ENCODE peak calls at places on chromosomes 13 and 19, in eight cellular contexts. L, R, N, I, X, E, B and F are unnamed samples.

GRCh38 chr19:10565567-10566407 is at the start of gene KRI1:
- DNase-seq in L (peak), R (peak), N (peak), I (peak), X (peak), E (peak), B (peak), F (peak)

GRCh38 chr19:18364826-18365528 is 21.0 kb upstream of the GDF15 start:
- DNase-seq in L (peak), R (no peak), N (no peak), I (peak), X (peak), E (peak), B (no peak), F (peak)

GRCh38 chr13:99406799-99407201 is 94.5 kb upstream of the TM9SF2 start:
- DNase-seq in L (no peak), R (no peak), N (no peak), I (peak), X (no peak), E (no peak), B (no peak), F (no peak)

GRCh38 chr13:68473834-68474326 is 1243.7 kb upstream of the PCDH9 start:
- DNase-seq in L (no peak), R (no peak), N (no peak), I (no peak), X (no peak), E (no peak), B (no peak), F (no peak)

GRCh38 chr19:35220315-35220921 is 8.1 kb downstream of the FAM187B start:
- DNase-seq in L (no peak), R (no peak), N (no peak), I (peak), X (no peak), E (no peak), B (no peak), F (no peak)

GRCh38 chr19:10430505-10431253 is 10.3 kb downstream of the PDE4A start:
- DNase-seq in L (peak), R (no peak), N (no peak), I (no peak), X (no peak), E (no peak), B (no peak), F (no peak)

GRCh38 chr13:31773538-31773937 is 34.2 kb downstream of the RXFP2 start:
- DNase-seq in L (no peak), R (no peak), N (no peak), I (no peak), X (no peak), E (no peak), B (no peak), F (no peak)

GRCh38 chr13:31044658-31045620 is 112.5 kb downstream of the TEX26 start:
- DNase-seq in L (no peak), R (no peak), N (no peak), I (no peak), X (no peak), E (no peak), B (peak), F (no peak)

GRCh38 chr19:49801966-49802661 is 11.0 kb downstream of the FUZ start:
- DNase-seq in L (peak), R (peak), N (no peak), I (no peak), X (peak), E (no peak), B (no peak), F (peak)

GRCh38 chr13:20340759-20341161 is 108.6 kb upstream of the GJB6 start:
- DNase-seq in L (no peak), R (no peak), N (no peak), I (no peak), X (no peak), E (no peak), B (no peak), F (peak)

GRCh38 chr19:5204212-5204611 is 136.4 kb downstream of the PTPRS start:
- DNase-seq in L (no peak), R (no peak), N (no peak), I (no peak), X (no peak), E (no peak), B (no peak), F (no peak)

GRCh38 chr19:33904681-33905080 is 108.0 kb downstream of the KCTD15 start:
- DNase-seq in L (no peak), R (no peak), N (no peak), I (no peak), X (peak), E (no peak), B (no peak), F (no peak)

GRCh38 chr19:10422846-10423245 is 2.5 kb downstream of the PDE4A start:
- DNase-seq in L (no peak), R (no peak), N (no peak), I (no peak), X (no peak), E (no peak), B (no peak), F (no peak)

GRCh38 chr13:94956407-94957110 is 244.2 kb upstream of the SOX21 start:
- DNase-seq in L (no peak), R (no peak), N (no peak), I (no peak), X (no peak), E (no peak), B (no peak), F (no peak)

GRCh38 chr19:35195822-35196221 is 32.7 kb downstream of the FAM187B start:
- DNase-seq in L (no peak), R (no peak), N (no peak), I (no peak), X (no peak), E (no peak), B (no peak), F (no peak)

GRCh38 chr19:53874384-53874995 is 6.8 kb downstream of the MYADM start:
- DNase-seq in L (no peak), R (no peak), N (no peak), I (no peak), X (no peak), E (no peak), B (no peak), F (no peak)

GRCh38 chr13:43391021-43391420 is 367.6 kb downstream of the DNAJC15 start:
- DNase-seq in L (no peak), R (no peak), N (no peak), I (no peak), X (no peak), E (no peak), B (no peak), F (no peak)

GRCh38 chr19:7705387-7706187 is 3.7 kb upstream of the FCER2 start:
- DNase-seq in L (peak), R (no peak), N (peak), I (no peak), X (no peak), E (no peak), B (peak), F (no peak)

GRCh38 chr19:40598121-40598917 is 2.9 kb upstream of the LTBP4 start:
- DNase-seq in L (peak), R (peak), N (peak), I (peak), X (peak), E (peak), B (peak), F (no peak)

GRCh38 chr19:39672473-39672872 is 16.8 kb downstream of the LGALS16 start:
- DNase-seq in L (no peak), R (no peak), N (no peak), I (no peak), X (no peak), E (no peak), B (no peak), F (no peak)

GRCh38 chr19:39325778-39326680 is 5.4 kb upstream of the LRFN1 start:
- DNase-seq in L (no peak), R (no peak), N (no peak), I (no peak), X (no peak), E (no peak), B (no peak), F (no peak)

GRCh38 chr13:102798653-102799543 is at the start of the genes BIVM and POGLUT2:
- DNase-seq in L (peak), R (peak), N (peak), I (peak), X (peak), E (peak), B (peak), F (peak)

GRCh38 chr13:80306573-80306972 is 34.4 kb downstream of the SPRY2 start:
- DNase-seq in L (no peak), R (no peak), N (no peak), I (no peak), X (no peak), E (no peak), B (no peak), F (no peak)

GRCh38 chr19:4361152-4362037 is 18.0 kb downstream of the MPND start:
- DNase-seq in L (no peak), R (no peak), N (no peak), I (no peak), X (no peak), E (no peak), B (no peak), F (no peak)

GRCh38 chr13:41053384-41053826 is 7.9 kb upstream of the WBP4 start:
- DNase-seq in L (no peak), R (no peak), N (no peak), I (peak), X (no peak), E (no peak), B (no peak), F (no peak)

GRCh38 chr13:51793570-51794273 is 10.2 kb downstream of the DHRS12 start:
- DNase-seq in L (no peak), R (no peak), N (no peak), I (peak), X (no peak), E (no peak), B (peak), F (no peak)

GRCh38 chr13:108944760-108945159 is 315.3 kb downstream of the MYO16 start:
- DNase-seq in L (no peak), R (no peak), N (no peak), I (no peak), X (no peak), E (no peak), B (no peak), F (no peak)

GRCh38 chr19:17721821-17722220 is 2.5 kb downstream of the MAP1S start:
- DNase-seq in L (peak), R (no peak), N (no peak), I (peak), X (no peak), E (no peak), B (no peak), F (no peak)

GRCh38 chr19:58572818-58573657 is at the start of gene MZF1:
- DNase-seq in L (peak), R (peak), N (peak), I (no peak), X (peak), E (no peak), B (peak), F (peak)

GRCh38 chr13:67299072-67299635 is 69.0 kb upstream of the PCDH9 start:
- DNase-seq in L (no peak), R (no peak), N (no peak), I (no peak), X (no peak), E (no peak), B (no peak), F (no peak)

GRCh38 chr13:80038371-80038770 is 302.6 kb downstream of the SPRY2 start:
- DNase-seq in L (no peak), R (no peak), N (no peak), I (no peak), X (no peak), E (no peak), B (no peak), F (no peak)

GRCh38 chr19:27774337-27774736 is 1438.6 kb downstream of the UQCRFS1 start:
- DNase-seq in L (no peak), R (no peak), N (no peak), I (no peak), X (no peak), E (no peak), B (peak), F (no peak)

GRCh38 chr13:36882829-36883390 is 37.1 kb downstream of the SMAD9 start:
- DNase-seq in L (no peak), R (no peak), N (no peak), I (no peak), X (no peak), E (no peak), B (no peak), F (no peak)

GRCh38 chr19:23116802-23117571 is at the start of gene ZNF730:
- DNase-seq in L (peak), R (peak), N (peak), I (no peak), X (peak), E (peak), B (peak), F (peak)